ENCODE peak calls at places on chromosomes 13 and 19, in four cellular contexts. P, O, T and F are unnamed samples. For H3K4me1, the result is how much of the 10 kb centered on the place peaks cover.

GRCh38 chr13:90156390-90156789 is 1191.1 kb upstream of the MIR17HG start:
- DNase-seq in O (no peak), P (no peak), T (no peak), F (no peak)

GRCh38 chr13:98429977-98430785 is 146.7 kb downstream of the STK24 start:
- DNase-seq in O (no peak), P (no peak), T (no peak), F (no peak)

GRCh38 chr19:1166872-1167573 is 7.0 kb downstream of the SBNO2 start:
- DNase-seq in O (no peak), T (no peak), P (no peak), F (no peak)

GRCh38 chr13:43830481-43830873 is 43.7 kb upstream of the ENOX1 start:
- DNase-seq in P (no peak), T (no peak), O (no peak), F (no peak)

GRCh38 chr13:44857736-44858135 is 131.5 kb downstream of the NUFIP1 start:
- DNase-seq in T (no peak), P (no peak), O (no peak), F (no peak)

GRCh38 chr13:77533875-77534788 is 1.4 kb upstream of the SCEL start:
- DNase-seq in T (no peak), O (no peak), P (no peak), F (no peak)

GRCh38 chr13:94956407-94957110 is 244.2 kb upstream of the SOX21 start:
- DNase-seq in T (no peak), P (no peak), O (no peak), F (no peak)

GRCh38 chr13:60431108-60431700 is 34.2 kb downstream of the TDRD3 start:
- DNase-seq in O (no peak), T (peak), P (no peak), F (no peak)

GRCh38 chr13:19156013-19156825 is 25.4 kb downstream of the TUBA3C start:
- DNase-seq in T (no peak), P (no peak), O (no peak), F (no peak)

GRCh38 chr19:4878491-4878968 is 11.1 kb upstream of the PLIN3 start:
- DNase-seq in O (no peak), P (peak), T (no peak), F (no peak)

GRCh38 chr13:114203536-114203935 is 24.5 kb downstream of the CFAP97D2 start:
- DNase-seq in O (no peak), T (no peak), P (no peak), F (no peak)

GRCh38 chr19:30712428-30713151 is 340.4 kb downstream of the ZNF536 start:
- DNase-seq in P (no peak), O (no peak), T (no peak), F (no peak)

GRCh38 chr19:51571599-51571998 is 516 bp downstream of the ZNF175 start:
- DNase-seq in O (no peak), T (no peak), P (no peak), F (no peak)

GRCh38 chr13:67752741-67753140 is 522.6 kb upstream of the PCDH9 start:
- DNase-seq in T (no peak), O (no peak), P (no peak), F (no peak)

GRCh38 chr13:71621152-71622124 is 245.6 kb downstream of the DACH1 start:
- DNase-seq in T (no peak), O (no peak), P (no peak), F (no peak)

GRCh38 chr19:15289673-15290072 is 42.7 kb downstream of the BRD4 start:
- DNase-seq in O (no peak), P (no peak), T (no peak), F (no peak)
- H3K4me1 ChIP-seq in O (under half), P (half or more), T (half or more), F (half or more)

GRCh38 chr19:6069268-6069771 is 41.0 kb downstream of the RFX2 start:
- DNase-seq in O (no peak), P (no peak), T (no peak), F (no peak)
- H3K4me1 ChIP-seq in O (under half), P (under half), T (under half), F (under half)

DNA sequence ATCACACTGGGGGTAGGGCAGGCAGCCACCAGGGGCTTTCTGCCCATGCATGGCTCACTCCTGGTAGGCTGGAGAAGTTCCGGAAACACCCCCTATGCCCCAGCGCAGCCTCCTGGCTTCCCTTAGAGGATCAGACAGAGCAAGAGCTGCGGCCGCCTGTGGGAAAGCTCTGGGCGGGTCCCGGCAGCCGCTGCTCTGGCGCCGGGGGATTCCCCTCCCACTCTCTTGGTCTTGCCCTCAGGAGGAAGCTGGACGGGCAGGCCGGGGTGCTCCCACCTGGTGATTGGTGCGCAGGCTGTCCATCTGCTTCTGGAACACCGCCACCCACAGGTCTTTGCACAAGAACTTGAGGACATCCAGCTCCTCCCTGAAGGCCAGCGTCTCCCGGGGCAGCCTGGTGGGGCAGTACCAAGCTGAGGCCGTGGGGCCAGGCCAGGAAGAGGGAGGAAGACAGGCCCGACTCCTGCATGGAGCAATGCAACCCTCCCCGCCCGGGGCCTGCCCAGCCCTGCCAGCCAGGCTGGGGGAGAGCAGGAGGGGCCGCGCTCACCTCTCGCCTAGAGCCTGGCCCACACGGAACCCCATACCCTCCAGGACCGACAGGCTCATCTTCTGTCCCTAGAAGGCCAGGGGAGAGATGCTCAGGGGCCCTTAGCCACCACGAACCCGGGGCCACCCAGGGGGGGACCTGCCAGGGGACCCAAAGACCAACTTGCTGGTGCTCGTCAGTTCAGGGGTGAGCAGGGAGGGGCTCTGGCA is 4.0 kb upstream of the NKPD1 start:
- DNase-seq in O (peak), P (peak), T (peak), F (no peak)
- H3K4me1 ChIP-seq in O (under half), P (under half), T (under half), F (under half)

GRCh38 chr13:29434217-29434940 is 161.1 kb downstream of the SLC7A1 start:
- DNase-seq in T (no peak), O (no peak), P (no peak), F (no peak)
- H3K4me1 ChIP-seq in T (under half), O (under half), P (half or more), F (under half)

GRCh38 chr19:17125052-17125727 is 49.6 kb downstream of the MYO9B start:
- DNase-seq in O (no peak), T (no peak), P (no peak), F (no peak)
- H3K4me1 ChIP-seq in O (under half), T (under half), P (under half), F (under half)

GRCh38 chr19:2551172-2551863 is 75.4 kb downstream of the GADD45B start:
- DNase-seq in O (no peak), T (no peak), P (no peak), F (no peak)
- H3K4me1 ChIP-seq in O (under half), T (under half), P (half or more), F (under half)

DNA sequence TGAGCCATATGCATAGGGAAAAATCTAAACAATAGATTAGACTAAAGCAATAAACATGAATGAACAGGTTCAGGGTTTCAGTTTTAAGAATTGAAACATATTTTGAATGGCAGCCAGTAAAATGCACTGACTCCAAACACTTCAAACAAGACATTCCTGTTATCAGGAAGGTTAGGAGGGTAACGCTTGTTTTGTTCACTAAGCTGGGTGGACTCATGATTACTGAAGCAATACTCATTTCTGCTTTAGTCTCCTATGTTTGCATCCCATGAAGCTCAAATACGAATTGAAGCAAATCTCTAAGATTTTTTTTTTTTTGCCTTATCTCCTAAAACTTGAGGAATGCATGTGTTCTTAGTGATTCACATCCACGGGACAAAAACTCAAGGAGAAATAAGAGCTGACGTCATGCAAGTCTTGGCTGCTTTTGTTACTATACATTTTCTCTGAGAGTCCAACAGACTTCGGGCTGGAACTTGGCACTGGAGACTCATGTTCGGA is 29.1 kb upstream of the IGFL4 start:
- DNase-seq in T (no peak), O (no peak), P (no peak), F (no peak)
- H3K4me1 ChIP-seq in T (under half), O (under half), P (under half), F (under half)